ENCODE peak calls at places on chromosomes 3 and 15, in four cellular contexts. One of them, this sample, is unnamed. For H3K27me3 and H3K36me3, the result is how much of the 10 kb centered on the place peaks cover.

GRCh38 chr15:57611938-57612337 is 20.2 kb downstream of the MYZAP start:
- DNase-seq in ovary: no peak
- DNase-seq in lung: no peak
- DNase-seq in K562: no peak
- DNase-seq in this sample: peak

GRCh38 chr3:128753715-128754114 is 27.7 kb downstream of the RAB7A start:
- DNase-seq in K562: no peak
- DNase-seq in ovary: no peak
- DNase-seq in lung: no peak
- DNase-seq in this sample: no peak

GRCh38 chr3:142576792-142577191 is 1.7 kb downstream of the ATR start:
- DNase-seq in ovary: no peak
- DNase-seq in lung: no peak
- DNase-seq in K562: no peak
- DNase-seq in this sample: no peak

GRCh38 chr15:32838338-32838737 is 120.5 kb downstream of the GREM1 start:
- DNase-seq in ovary: no peak
- DNase-seq in lung: no peak
- DNase-seq in K562: no peak
- DNase-seq in this sample: no peak

GRCh38 chr3:70550723-70551319 is 238.4 kb upstream of the MDFIC2 start:
- DNase-seq in ovary: peak
- DNase-seq in lung: peak
- DNase-seq in K562: peak
- DNase-seq in this sample: no peak

GRCh38 chr3:126452213-126452612 is 23.5 kb downstream of the ZXDC start:
- DNase-seq in lung: no peak
- DNase-seq in ovary: no peak
- DNase-seq in K562: no peak
- DNase-seq in this sample: no peak

GRCh38 chr15:88529021-88529630 is 17.4 kb downstream of the DET1 start:
- DNase-seq in lung: no peak
- DNase-seq in ovary: no peak
- DNase-seq in K562: no peak
- DNase-seq in this sample: no peak

GRCh38 chr3:51830986-51831385 is 30.4 kb upstream of the IQCF2 start:
- DNase-seq in lung: no peak
- DNase-seq in ovary: no peak
- DNase-seq in K562: no peak
- DNase-seq in this sample: no peak

GRCh38 chr3:127002195-127003174 is 19.6 kb downstream of the PLXNA1 start:
- DNase-seq in lung: peak
- DNase-seq in ovary: peak
- DNase-seq in K562: peak
- DNase-seq in this sample: peak

GRCh38 chr15:44728576-44729393 is 7.5 kb upstream of the TRIM69 start:
- DNase-seq in lung: peak
- DNase-seq in K562: peak
- DNase-seq in ovary: peak
- DNase-seq in this sample: peak

DNA sequence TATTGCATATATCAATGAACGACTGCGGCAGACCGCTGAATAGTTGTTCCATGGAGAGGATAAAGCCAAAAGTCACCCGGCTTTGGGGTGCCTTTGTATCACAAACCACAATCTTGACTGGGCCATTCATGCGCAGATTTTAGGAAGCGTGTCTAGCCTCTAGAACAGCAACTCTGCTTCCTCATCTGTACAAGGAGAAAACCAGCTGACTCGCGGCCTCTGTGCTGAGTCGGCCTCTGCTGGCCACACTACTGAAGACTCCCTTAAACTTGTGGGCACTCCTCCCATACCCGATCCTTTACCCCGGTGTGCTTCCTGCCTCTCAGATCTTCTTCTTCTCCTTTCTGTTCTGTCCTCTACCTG is 872 bp downstream of the DLEC1 start:
- DNase-seq in ovary: peak
- DNase-seq in K562: peak
- DNase-seq in lung: peak
- DNase-seq in this sample: peak
- H3K4me3 ChIP-seq in ovary: peak
- H3K4me3 ChIP-seq in K562: no peak
- H3K4me3 ChIP-seq in lung: no peak
- H3K4me3 ChIP-seq in this sample: no peak

DNA sequence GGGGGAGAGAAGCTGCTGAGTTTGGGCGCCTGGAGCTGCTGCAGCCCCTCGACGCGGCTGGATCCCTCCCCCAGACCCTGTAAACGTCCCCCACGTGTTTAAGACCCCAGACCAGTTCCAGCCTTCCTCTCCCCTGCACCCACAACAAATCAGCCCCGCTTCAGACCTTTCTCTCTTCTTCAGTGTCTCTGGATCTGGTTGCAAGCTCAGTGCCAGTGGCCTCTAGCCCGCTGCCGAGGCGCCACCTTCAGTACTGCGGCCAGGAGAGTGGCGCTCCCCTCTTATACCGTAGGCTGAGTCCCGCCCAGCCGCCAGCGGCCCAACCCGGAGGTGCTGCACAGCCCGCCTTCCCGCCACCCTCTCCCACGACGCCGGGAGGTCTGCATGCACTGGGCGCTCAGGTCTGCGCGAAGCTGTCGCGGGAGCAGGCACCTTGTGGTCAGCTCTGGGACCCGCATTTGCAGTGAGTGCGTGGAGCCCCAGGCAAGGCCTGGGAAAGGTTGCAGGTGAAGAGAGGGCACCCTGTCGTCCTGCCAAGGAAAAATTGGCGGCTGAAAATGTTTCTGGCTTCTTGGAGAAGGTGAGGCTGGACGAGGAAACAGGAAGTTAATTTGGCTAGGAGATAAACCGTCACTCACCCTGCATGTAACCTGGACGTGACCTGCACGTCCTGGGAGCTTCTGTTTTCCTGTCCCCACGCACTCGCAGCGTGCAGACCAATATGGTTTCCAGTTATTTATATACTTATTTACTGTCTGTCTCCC is at the start of gene C2CD4B:
- DNase-seq in ovary: peak
- DNase-seq in lung: peak
- DNase-seq in K562: peak
- DNase-seq in this sample: peak
- H3K27me3 ChIP-seq in ovary: under half
- H3K27me3 ChIP-seq in lung: under half
- H3K27me3 ChIP-seq in K562: under half
- H3K27me3 ChIP-seq in this sample: under half

DNA sequence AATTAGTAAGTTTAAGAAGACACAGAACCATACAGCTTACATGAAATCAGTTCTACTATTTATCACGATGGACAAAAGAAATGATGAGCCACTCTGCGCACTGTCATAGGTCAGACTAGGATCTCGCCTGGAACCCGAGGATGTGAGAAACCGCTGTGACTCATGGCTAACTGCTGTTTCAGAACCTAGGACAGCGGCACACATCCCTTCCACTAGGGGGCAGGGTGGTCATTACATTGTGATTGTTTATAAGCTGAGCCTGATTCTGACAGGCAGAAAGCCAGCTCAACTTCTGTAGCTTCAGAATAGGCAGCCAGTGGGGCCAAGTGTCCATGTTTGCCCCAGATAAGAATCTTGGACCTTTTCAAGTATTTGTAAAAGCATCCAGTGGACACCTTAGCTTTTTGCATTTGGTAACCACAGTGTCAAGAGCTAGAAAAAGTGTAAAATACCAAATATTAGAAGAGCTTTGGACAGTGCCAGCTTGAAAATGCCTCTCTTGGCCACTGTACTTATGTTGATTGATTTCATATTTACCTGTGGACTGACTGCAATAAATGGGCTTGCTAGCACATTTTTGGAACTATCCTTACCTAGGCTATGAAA is 115.8 kb downstream of the KBTBD8 start:
- DNase-seq in ovary: peak
- DNase-seq in lung: peak
- DNase-seq in K562: peak
- DNase-seq in this sample: peak
- H3K36me3 ChIP-seq in ovary: under half
- H3K36me3 ChIP-seq in lung: under half
- H3K36me3 ChIP-seq in K562: under half
- H3K36me3 ChIP-seq in this sample: under half

GRCh38 chr3:170585937-170586310 is at the start of gene SLC7A14:
- DNase-seq in ovary: peak
- DNase-seq in lung: no peak
- DNase-seq in K562: no peak
- DNase-seq in this sample: peak
- H3K4me3 ChIP-seq in ovary: no peak
- H3K4me3 ChIP-seq in lung: no peak
- H3K4me3 ChIP-seq in K562: no peak
- H3K4me3 ChIP-seq in this sample: peak

This sample was measured in H7.